ENCODE peak calls at places on chromosomes 6 and 20, in four cellular contexts. Q is stimulated activated CD8-positive, alpha-beta memory T cell treated with anti-CD3 and anti-CD28 coated beads, Interleukin-7, amount 100 ng/mL, for 4 hours; K is amniotic epithelial cell; X is ACHN. M is an unnamed sample.

GRCh38 chr20:22921595-22922421 is 113.3 kb upstream of the SSTR4 start:
- DNase-seq in Q (no peak), K (peak), X (peak), M (no peak)

GRCh38 chr6:158376650-158377081 is 64.4 kb downstream of the TULP4 start:
- DNase-seq in Q (no peak), K (no peak), X (no peak), M (no peak)

GRCh38 chr6:121435444-121436069 is at the start of gene GJA1:
- DNase-seq in Q (no peak), K (peak), X (peak), M (no peak)

GRCh38 chr6:33477864-33478263 is 23.5 kb downstream of the ZBTB9 start:
- DNase-seq in Q (no peak), K (no peak), X (no peak), M (no peak)

GRCh38 chr20:62342910-62343309 is 24.2 kb downstream of the LAMA5 start:
- DNase-seq in Q (no peak), K (no peak), X (no peak), M (no peak)

GRCh38 chr6:164453835-164454234 is 855.6 kb downstream of the C6orf118 start:
- DNase-seq in Q (no peak), K (no peak), X (no peak), M (no peak)

GRCh38 chr6:143361536-143362191 is 88.8 kb downstream of the ADAT2 start:
- DNase-seq in Q (no peak), K (no peak), X (no peak), M (no peak)

GRCh38 chr6:22079788-22080187 is 217.0 kb downstream of the PRL start:
- DNase-seq in Q (no peak), K (no peak), X (no peak), M (no peak)